ENCODE peak calls at places on chromosome 21, in four cellular contexts. One of them, this sample, is unnamed.

GRCh38 chr21:26966360-26966977 is 419 bp downstream of the ADAMTS5 start:
- DNase-seq in K562: no peak
- DNase-seq in H1: peak
- DNase-seq in HepG2: no peak
- DNase-seq in this sample: no peak

GRCh38 chr21:31078796-31079195 is 40.5 kb upstream of the KRTAP19-8 start:
- DNase-seq in K562: no peak
- DNase-seq in H1: no peak
- DNase-seq in HepG2: no peak
- DNase-seq in this sample: peak

GRCh38 chr21:16709866-16710550 is 802.8 kb upstream of the CXADR start:
- DNase-seq in K562: no peak
- DNase-seq in H1: no peak
- DNase-seq in HepG2: peak
- DNase-seq in this sample: no peak

GRCh38 chr21:32566990-32567389 is 18.3 kb downstream of the TCP10L start:
- DNase-seq in K562: no peak
- DNase-seq in H1: no peak
- DNase-seq in HepG2: no peak
- DNase-seq in this sample: no peak

GRCh38 chr21:44849616-44850130 is 23.8 kb downstream of the PTTG1IP start:
- DNase-seq in K562: no peak
- DNase-seq in H1: no peak
- DNase-seq in HepG2: no peak
- DNase-seq in this sample: no peak

GRCh38 chr21:44548922-44549321 is 2.4 kb downstream of the KRTAP10-2 start:
- DNase-seq in K562: no peak
- DNase-seq in H1: peak
- DNase-seq in HepG2: no peak
- DNase-seq in this sample: no peak

GRCh38 chr21:41830764-41831452 is 48.2 kb downstream of the PRDM15 start:
- DNase-seq in K562: no peak
- DNase-seq in H1: no peak
- DNase-seq in HepG2: no peak
- DNase-seq in this sample: no peak

GRCh38 chr21:15978158-15978805 is 248.5 kb downstream of the USP25 start:
- DNase-seq in K562: no peak
- DNase-seq in H1: no peak
- DNase-seq in HepG2: no peak
- DNase-seq in this sample: no peak

GRCh38 chr21:44052071-44052829 is 40.1 kb downstream of the TRAPPC10 start:
- DNase-seq in K562: no peak
- DNase-seq in H1: no peak
- DNase-seq in HepG2: no peak
- DNase-seq in this sample: no peak

GRCh38 chr21:44686843-44687561 is 5.0 kb upstream of the KRTAP12-1 start:
- DNase-seq in K562: no peak
- DNase-seq in H1: no peak
- DNase-seq in HepG2: no peak
- DNase-seq in this sample: no peak

GRCh38 chr21:18529253-18529652 is 125.7 kb upstream of the TMPRSS15 start:
- DNase-seq in K562: no peak
- DNase-seq in H1: no peak
- DNase-seq in HepG2: no peak
- DNase-seq in this sample: no peak

GRCh38 chr21:18041012-18041411 is 203.6 kb upstream of the CHODL start:
- DNase-seq in K562: peak
- DNase-seq in H1: no peak
- DNase-seq in HepG2: peak
- DNase-seq in this sample: no peak

GRCh38 chr21:43976661-43977060 is 35.4 kb upstream of the TRAPPC10 start:
- DNase-seq in K562: no peak
- DNase-seq in H1: no peak
- DNase-seq in HepG2: no peak
- DNase-seq in this sample: no peak

GRCh38 chr21:31557956-31558838 is 101.3 kb upstream of the SOD1 start:
- DNase-seq in K562: no peak
- DNase-seq in H1: peak
- DNase-seq in HepG2: no peak
- DNase-seq in this sample: no peak

GRCh38 chr21:44749116-44749758 is 37.9 kb upstream of the TSPEAR start:
- DNase-seq in K562: no peak
- DNase-seq in H1: no peak
- DNase-seq in HepG2: no peak
- DNase-seq in this sample: no peak

GRCh38 chr21:30372139-30372770 is at the start of gene KRTAP13-2:
- DNase-seq in K562: no peak
- DNase-seq in H1: no peak
- DNase-seq in HepG2: no peak
- DNase-seq in this sample: no peak

GRCh38 chr21:15552914-15553491 is 176.8 kb upstream of the USP25 start:
- DNase-seq in K562: no peak
- DNase-seq in H1: no peak
- DNase-seq in HepG2: peak
- DNase-seq in this sample: no peak

GRCh38 chr21:43734830-43735229 is 15.9 kb downstream of the PDXK start:
- DNase-seq in K562: no peak
- DNase-seq in H1: no peak
- DNase-seq in HepG2: no peak
- DNase-seq in this sample: no peak

GRCh38 chr21:45927032-45927431 is 54.5 kb upstream of the COL6A1 start:
- DNase-seq in K562: no peak
- DNase-seq in H1: no peak
- DNase-seq in HepG2: no peak
- DNase-seq in this sample: no peak

GRCh38 chr21:45927851-45928850 is 53.4 kb upstream of the COL6A1 start:
- DNase-seq in K562: no peak
- DNase-seq in H1: no peak
- DNase-seq in HepG2: no peak
- DNase-seq in this sample: no peak

GRCh38 chr21:45923146-45923545 is 58.4 kb upstream of the COL6A1 start:
- DNase-seq in K562: peak
- DNase-seq in H1: peak
- DNase-seq in HepG2: peak
- DNase-seq in this sample: no peak

GRCh38 chr21:45929477-45929876 is 52.1 kb upstream of the COL6A1 start:
- DNase-seq in K562: no peak
- DNase-seq in H1: no peak
- DNase-seq in HepG2: no peak
- DNase-seq in this sample: no peak

GRCh38 chr21:45926281-45926680 is 55.3 kb upstream of the COL6A1 start:
- DNase-seq in K562: no peak
- DNase-seq in H1: no peak
- DNase-seq in HepG2: no peak
- DNase-seq in this sample: no peak
- TF ChIP-seq HDAC6 in K562: no peak
- TF ChIP-seq HDAC6 in H1: no peak
- TF ChIP-seq HDAC6 in HepG2: no peak
- TF ChIP-seq HDAC6 in this sample: no peak

DNA sequence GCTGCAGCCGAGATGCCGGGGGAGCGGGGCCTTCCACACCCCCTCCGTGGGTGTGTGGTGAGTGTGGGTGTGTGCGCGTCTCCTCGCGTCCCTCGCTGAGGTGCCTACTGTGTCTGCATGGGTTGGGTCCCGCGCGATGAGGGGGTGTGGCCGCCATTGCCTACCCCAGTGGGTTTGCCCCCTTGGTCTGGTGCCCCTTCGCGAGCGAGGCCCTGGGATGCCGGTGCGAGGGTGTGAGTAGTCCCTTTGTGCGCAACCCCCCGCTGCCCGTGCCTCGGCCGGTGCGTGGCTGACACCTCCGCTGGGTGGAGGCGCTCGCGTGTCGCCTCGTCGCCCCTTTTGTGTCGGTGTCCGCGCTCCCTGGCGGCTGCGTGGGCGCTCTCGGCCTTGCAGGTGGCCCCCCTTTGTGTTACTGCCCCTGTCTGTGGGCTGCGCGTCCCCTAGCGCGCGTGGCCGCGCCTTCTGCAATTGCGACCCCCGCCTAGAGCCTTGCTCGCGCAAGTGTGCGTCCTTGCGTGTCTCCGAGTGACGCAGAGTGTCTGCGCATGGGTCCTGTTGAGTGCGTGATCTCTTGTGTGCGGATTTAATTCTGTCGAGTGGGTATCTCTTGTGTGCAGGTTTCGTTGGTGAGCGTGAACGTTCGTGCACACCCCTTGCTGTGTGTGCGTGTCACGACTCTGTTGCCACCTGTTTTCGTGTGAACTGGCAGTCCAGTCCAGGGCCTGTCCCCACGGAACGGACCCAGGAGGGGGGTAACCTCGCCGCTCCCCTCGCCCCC is 552 bp downstream of the TTC3 start:
- DNase-seq in K562: peak
- DNase-seq in H1: peak
- DNase-seq in HepG2: no peak
- DNase-seq in this sample: no peak
- TF ChIP-seq HDAC6 in K562: peak
- TF ChIP-seq HDAC6 in H1: no peak
- TF ChIP-seq HDAC6 in HepG2: no peak
- TF ChIP-seq HDAC6 in this sample: peak

GRCh38 chr21:19810779-19811178 is 1187.4 kb upstream of the NCAM2 start:
- DNase-seq in K562: no peak
- DNase-seq in H1: no peak
- DNase-seq in HepG2: no peak
- DNase-seq in this sample: no peak

GRCh38 chr21:19807231-19807630 is 1191.0 kb upstream of the NCAM2 start:
- DNase-seq in K562: no peak
- DNase-seq in H1: no peak
- DNase-seq in HepG2: no peak
- DNase-seq in this sample: no peak
- TF ChIP-seq HDAC6 in K562: no peak
- TF ChIP-seq HDAC6 in H1: no peak
- TF ChIP-seq HDAC6 in HepG2: no peak
- TF ChIP-seq HDAC6 in this sample: no peak

GRCh38 chr21:29166853-29167252 is 36.4 kb downstream of the MAP3K7CL start:
- DNase-seq in K562: no peak
- DNase-seq in H1: no peak
- DNase-seq in HepG2: no peak
- DNase-seq in this sample: no peak

GRCh38 chr21:29166333-29166732 is 35.9 kb downstream of the MAP3K7CL start:
- DNase-seq in K562: no peak
- DNase-seq in H1: no peak
- DNase-seq in HepG2: no peak
- DNase-seq in this sample: no peak

GRCh38 chr21:29170935-29171334 is 40.5 kb downstream of the MAP3K7CL start:
- DNase-seq in K562: no peak
- DNase-seq in H1: no peak
- DNase-seq in HepG2: no peak
- DNase-seq in this sample: no peak

GRCh38 chr21:29172282-29172681 is 41.8 kb downstream of the MAP3K7CL start:
- DNase-seq in K562: no peak
- DNase-seq in H1: no peak
- DNase-seq in HepG2: no peak
- DNase-seq in this sample: no peak

GRCh38 chr21:29168874-29169273 is 38.4 kb downstream of the MAP3K7CL start:
- DNase-seq in K562: no peak
- DNase-seq in H1: no peak
- DNase-seq in HepG2: peak
- DNase-seq in this sample: no peak
- TF ChIP-seq HDAC6 in K562: no peak
- TF ChIP-seq HDAC6 in H1: no peak
- TF ChIP-seq HDAC6 in HepG2: no peak
- TF ChIP-seq HDAC6 in this sample: no peak

GRCh38 chr21:38803075-38803474 is 2.7 kb upstream of the ETS2 start:
- DNase-seq in K562: no peak
- DNase-seq in H1: no peak
- DNase-seq in HepG2: no peak
- DNase-seq in this sample: no peak

GRCh38 chr21:38798481-38798882 is 7.2 kb upstream of the ETS2 start:
- DNase-seq in K562: peak
- DNase-seq in H1: no peak
- DNase-seq in HepG2: no peak
- DNase-seq in this sample: no peak

GRCh38 chr21:38800046-38800758 is 5.5 kb upstream of the ETS2 start:
- DNase-seq in K562: no peak
- DNase-seq in H1: no peak
- DNase-seq in HepG2: no peak
- DNase-seq in this sample: no peak

GRCh38 chr21:38802050-38803026 is 3.4 kb upstream of the ETS2 start:
- DNase-seq in K562: peak
- DNase-seq in H1: no peak
- DNase-seq in HepG2: peak
- DNase-seq in this sample: no peak

DNA sequence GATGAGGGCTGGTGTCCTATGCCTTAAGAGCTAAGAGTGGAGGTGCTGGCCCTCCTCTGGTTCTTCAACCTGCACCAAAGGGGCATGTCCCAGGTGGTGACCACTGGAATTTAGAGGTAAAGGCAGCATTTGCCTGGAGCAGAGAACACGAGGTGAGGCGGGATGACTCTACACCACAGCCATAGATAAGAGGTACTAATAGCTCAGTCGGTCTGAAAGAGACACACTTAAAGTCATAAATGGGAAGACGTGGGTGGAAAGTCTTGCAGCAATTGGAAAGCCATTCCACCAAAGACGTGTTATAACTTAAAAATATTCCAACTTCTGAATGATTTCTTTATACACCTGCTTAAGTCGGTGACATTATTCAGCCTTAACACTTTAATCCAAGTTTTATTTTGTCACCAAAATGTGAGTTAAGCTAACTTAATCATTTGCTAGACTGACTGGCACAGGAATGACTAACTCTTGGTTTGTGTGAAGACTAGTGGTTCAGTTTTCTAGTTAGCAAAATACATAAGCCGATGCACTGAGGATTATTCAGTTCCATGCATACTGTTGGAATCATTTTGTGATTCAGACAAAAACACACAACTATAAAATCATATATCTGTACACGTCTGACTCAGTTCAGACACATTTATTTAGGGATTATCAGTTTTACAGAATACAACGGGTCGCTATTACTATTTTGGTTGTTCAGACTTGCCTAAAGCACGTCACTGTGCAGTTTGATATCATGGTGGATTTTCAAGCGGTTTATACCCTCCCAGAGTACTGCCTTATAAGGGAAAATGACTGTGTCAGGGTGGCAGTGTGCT is 4.6 kb upstream of the ETS2 start:
- DNase-seq in K562: peak
- DNase-seq in H1: no peak
- DNase-seq in HepG2: no peak
- DNase-seq in this sample: no peak
- TF ChIP-seq HDAC6 in K562: no peak
- TF ChIP-seq HDAC6 in H1: no peak
- TF ChIP-seq HDAC6 in HepG2: no peak
- TF ChIP-seq HDAC6 in this sample: no peak

GRCh38 chr21:34092241-34092921 is 19.0 kb downstream of the MRPS6 start:
- DNase-seq in K562: no peak
- DNase-seq in H1: no peak
- DNase-seq in HepG2: no peak
- DNase-seq in this sample: no peak
- TF ChIP-seq HDAC6 in K562: no peak
- TF ChIP-seq HDAC6 in H1: no peak
- TF ChIP-seq HDAC6 in HepG2: no peak
- TF ChIP-seq HDAC6 in this sample: no peak

GRCh38 chr21:23725576-23725975 is 1881.7 kb downstream of the MRPL39 start:
- DNase-seq in K562: peak
- DNase-seq in H1: no peak
- DNase-seq in HepG2: no peak
- DNase-seq in this sample: no peak
- TF ChIP-seq HDAC6 in K562: no peak
- TF ChIP-seq HDAC6 in H1: no peak
- TF ChIP-seq HDAC6 in HepG2: no peak
- TF ChIP-seq HDAC6 in this sample: no peak

GRCh38 chr21:40640427-40640826 is 206.5 kb downstream of the DSCAM start:
- DNase-seq in K562: no peak
- DNase-seq in H1: no peak
- DNase-seq in HepG2: no peak
- DNase-seq in this sample: no peak
- TF ChIP-seq HDAC6 in K562: no peak
- TF ChIP-seq HDAC6 in H1: no peak
- TF ChIP-seq HDAC6 in HepG2: no peak
- TF ChIP-seq HDAC6 in this sample: no peak